ENCODE peak calls at places on chromosomes 1 and 21, in four cellular contexts. R is HepG2, D is K562, Z is GM12878. U is an unnamed sample.

GRCh38 chr1:66564250-66564649 is 30.3 kb downstream of the SGIP1 start:
- DNase-seq in R (peak), D (no peak), Z (no peak), U (no peak)

GRCh38 chr1:181159451-181160151 is 71.1 kb downstream of the IER5 start:
- DNase-seq in R (no peak), D (no peak), Z (no peak), U (no peak)

GRCh38 chr1:39127513-39127912 is 77.0 kb upstream of the MACF1 start:
- DNase-seq in R (peak), D (no peak), Z (no peak), U (no peak)

GRCh38 chr1:52659356-52659755 is 26.4 kb downstream of the SHISAL2A start:
- DNase-seq in R (no peak), D (no peak), Z (peak), U (no peak)

GRCh38 chr1:223430221-223430620 is 37.0 kb downstream of the CCDC185 start:
- DNase-seq in R (no peak), D (no peak), Z (no peak), U (no peak)

GRCh38 chr1:84223751-84224432 is 77.6 kb upstream of the SAMD13 start:
- DNase-seq in R (no peak), D (no peak), Z (no peak), U (no peak)

GRCh38 chr1:39115271-39116110 is 89.0 kb upstream of the MACF1 start:
- DNase-seq in R (no peak), D (peak), Z (no peak), U (no peak)

GRCh38 chr21:39155578-39155977 is 27.7 kb downstream of the PSMG1 start:
- DNase-seq in R (no peak), D (no peak), Z (no peak), U (no peak)

GRCh38 chr21:32312321-32312720 is 13.7 kb downstream of the MRAP start:
- DNase-seq in R (no peak), D (no peak), Z (no peak), U (no peak)

GRCh38 chr1:152458384-152459185 is 44.5 kb upstream of the CRNN start:
- DNase-seq in R (peak), D (peak), Z (peak), U (peak)

GRCh38 chr1:116373451-116374339 is 651 bp downstream of the ATP1A1 start:
- DNase-seq in R (no peak), D (peak), Z (no peak), U (peak)

DNA sequence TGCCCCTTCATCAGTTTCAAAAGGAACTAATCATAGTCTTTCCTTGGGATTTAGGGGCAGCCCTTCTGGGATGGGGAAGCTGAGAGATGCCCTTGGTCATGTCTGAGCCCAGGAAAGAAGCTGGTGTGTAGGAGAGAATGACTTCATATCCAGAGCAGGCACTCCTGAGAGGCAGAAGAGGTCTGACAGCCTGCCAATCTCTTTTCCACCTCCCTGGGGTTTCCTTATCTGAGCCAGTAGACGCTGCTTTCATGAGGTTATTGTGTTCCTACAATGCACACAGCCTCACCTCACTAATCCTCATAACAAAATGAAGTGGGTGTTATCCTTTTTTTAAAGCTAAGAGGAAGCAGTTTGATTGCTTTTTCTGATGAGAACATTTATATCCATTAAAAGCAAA is 14.1 kb downstream of the ROR1 start:
- DNase-seq in R (no peak), D (no peak), Z (no peak), U (no peak)
- TF ChIP-seq FOXK2 in R (no peak), D (no peak), Z (no peak), U (no peak)

GRCh38 chr1:209486861-209487260 is 96.7 kb upstream of the CAMK1G start:
- DNase-seq in R (no peak), D (no peak), Z (no peak), U (no peak)

GRCh38 chr1:209491496-209491895 is 92.0 kb upstream of the CAMK1G start:
- DNase-seq in R (no peak), D (no peak), Z (no peak), U (no peak)

GRCh38 chr1:209491897-209492296 is 91.6 kb upstream of the CAMK1G start:
- DNase-seq in R (no peak), D (no peak), Z (no peak), U (no peak)

GRCh38 chr1:209491031-209491430 is 92.5 kb upstream of the CAMK1G start:
- DNase-seq in R (no peak), D (no peak), Z (no peak), U (no peak)

GRCh38 chr1:209490013-209490412 is 93.5 kb upstream of the CAMK1G start:
- DNase-seq in R (no peak), D (no peak), Z (no peak), U (peak)
- TF ChIP-seq FOXK2 in R (no peak), D (no peak), Z (no peak), U (no peak)

DNA sequence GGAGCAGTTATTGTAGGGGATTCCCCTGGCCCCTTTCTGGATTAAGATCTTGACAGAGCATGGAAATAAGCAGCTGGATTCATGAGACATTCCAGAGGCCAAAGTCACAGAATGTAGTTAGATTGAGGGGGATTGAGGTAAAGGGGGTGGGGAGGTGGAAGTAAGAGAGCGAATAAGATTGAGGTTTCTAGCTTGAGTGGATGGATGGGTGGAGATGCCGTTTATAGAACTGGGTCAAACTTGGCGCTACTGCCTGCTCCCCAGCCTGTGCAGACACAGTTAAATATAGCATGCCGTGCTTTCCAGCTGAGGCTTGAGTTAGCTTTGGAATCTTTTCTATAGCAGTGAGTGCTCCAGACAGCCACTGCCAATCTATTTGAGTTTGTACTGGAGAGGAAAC is 85.6 kb downstream of the DYRK1A start:
- DNase-seq in R (no peak), D (no peak), Z (no peak), U (no peak)
- TF ChIP-seq FOXK2 in R (no peak), D (no peak), Z (no peak), U (no peak)

GRCh38 chr1:3553940-3554223 is 57.4 kb downstream of the MEGF6 start:
- DNase-seq in R (no peak), D (no peak), Z (no peak), U (no peak)

GRCh38 chr1:3552176-3552575 is 59.1 kb downstream of the MEGF6 start:
- DNase-seq in R (no peak), D (no peak), Z (no peak), U (no peak)

GRCh38 chr1:3553166-3553939 is 58.0 kb downstream of the MEGF6 start:
- DNase-seq in R (no peak), D (no peak), Z (no peak), U (no peak)

GRCh38 chr1:3551711-3552110 is 59.6 kb downstream of the MEGF6 start:
- DNase-seq in R (no peak), D (no peak), Z (no peak), U (no peak)

GRCh38 chr1:3552751-3553150 is 58.6 kb downstream of the MEGF6 start:
- DNase-seq in R (no peak), D (no peak), Z (no peak), U (no peak)
- TF ChIP-seq FOXK2 in R (no peak), D (no peak), Z (no peak), U (no peak)